ENCODE peak calls at places on chromosomes 1 and 21, in seven cellular contexts. M, W, T, Y, Q, E and K are unnamed samples.

GRCh38 chr1:77642941-77643340 is 39.5 kb downstream of the ZZZ3 start:
- DNase-seq in M (no peak), W (no peak), T (no peak), Y (no peak), Q (no peak), E (no peak), K (no peak)

GRCh38 chr1:55041613-55042012 is 2.3 kb downstream of the PCSK9 start:
- DNase-seq in M (no peak), W (no peak), T (no peak), Y (no peak), Q (no peak), E (no peak), K (no peak)

GRCh38 chr1:2553871-2554620 is 2.1 kb upstream of the TNFRSF14 start:
- DNase-seq in M (no peak), W (no peak), T (no peak), Y (no peak), Q (no peak), E (no peak), K (no peak)

GRCh38 chr1:101302831-101303511 is 66.2 kb downstream of the S1PR1 start:
- DNase-seq in M (peak; percentile 35), W (no peak), T (no peak), Y (no peak), Q (no peak), E (no peak), K (no peak)

GRCh38 chr1:86197206-86197855 is 40.8 kb upstream of the COL24A1 start:
- DNase-seq in M (peak; percentile 5), W (no peak), T (no peak), Y (no peak), Q (no peak), E (no peak), K (no peak)

GRCh38 chr21:19268634-19269138 is 865.1 kb upstream of the TMPRSS15 start:
- DNase-seq in M (no peak), W (no peak), T (no peak), Y (no peak), Q (no peak), E (no peak), K (no peak)

GRCh38 chr1:203284411-203285208 is 20.7 kb upstream of the BTG2 start:
- DNase-seq in M (no peak), W (no peak), T (no peak), Y (no peak), Q (no peak), E (no peak), K (peak; percentile 45)

GRCh38 chr1:16921391-16922185 is at the start of gene CROCC:
- DNase-seq in M (no peak), W (no peak), T (peak; percentile 91), Y (peak; percentile 74), Q (no peak), E (peak; percentile 15), K (peak; percentile 64)

GRCh38 chr1:204198978-204199340 is 2.7 kb upstream of the KISS1 start:
- DNase-seq in M (no peak), W (no peak), T (peak; percentile 16), Y (no peak), Q (no peak), E (no peak), K (no peak)

GRCh38 chr1:155897746-155898145 is 13.4 kb downstream of the RIT1 start:
- DNase-seq in M (no peak), W (no peak), T (no peak), Y (no peak), Q (no peak), E (no peak), K (no peak)

GRCh38 chr21:45326169-45326833 is 38.6 kb upstream of the POFUT2 start:
- DNase-seq in M (peak; percentile 47), W (no peak), T (peak; percentile 66), Y (no peak), Q (no peak), E (no peak), K (peak; percentile 61)

GRCh38 chr1:74689800-74690696 is 16.5 kb upstream of the ERICH3 start:
- DNase-seq in M (peak; percentile 37), W (no peak), T (no peak), Y (peak; percentile 69), Q (peak; percentile 13), E (peak; percentile 46), K (no peak)

GRCh38 chr1:73576084-73576483 is 621.9 kb downstream of the LRRIQ3 start:
- DNase-seq in M (no peak), W (no peak), T (no peak), Y (no peak), Q (no peak), E (no peak), K (no peak)

GRCh38 chr1:21681426-21681825 is 12.3 kb upstream of the RAP1GAP start:
- DNase-seq in M (no peak), W (no peak), T (no peak), Y (no peak), Q (no peak), E (no peak), K (no peak)

GRCh38 chr1:188584119-188584518 is 1755.4 kb downstream of the PLA2G4A start:
- DNase-seq in M (no peak), W (no peak), T (no peak), Y (no peak), Q (no peak), E (no peak), K (no peak)

GRCh38 chr1:116457944-116458343 is 84.9 kb downstream of the ATP1A1 start:
- DNase-seq in M (no peak), W (no peak), T (no peak), Y (no peak), Q (no peak), E (no peak), K (no peak)

GRCh38 chr1:150142083-150142482 is 7.6 kb upstream of the PLEKHO1 start:
- DNase-seq in M (no peak), W (no peak), T (no peak), Y (no peak), Q (no peak), E (no peak), K (no peak)

GRCh38 chr1:48851638-48852037 is 74.9 kb upstream of the BEND5 start:
- DNase-seq in M (peak; percentile 44), W (no peak), T (no peak), Y (no peak), Q (no peak), E (no peak), K (no peak)

GRCh38 chr1:224533517-224533916 is 82.6 kb upstream of the CNIH3 start:
- DNase-seq in M (no peak), W (no peak), T (no peak), Y (no peak), Q (no peak), E (no peak), K (no peak)

GRCh38 chr1:32703479-32704291 is 1.1 kb upstream of the SYNC start:
- DNase-seq in M (peak; percentile 87), W (no peak), T (peak; percentile 64), Y (no peak), Q (no peak), E (no peak), K (peak; percentile 58)

GRCh38 chr1:15786581-15786980 is 20.9 kb downstream of the UQCRHL start:
- DNase-seq in M (peak; percentile 46), W (no peak), T (no peak), Y (no peak), Q (no peak), E (no peak), K (no peak)